ENCODE peak calls at places on chromosomes 5 and 9, in four cellular contexts. I is choroid plexus epithelial cell, P is esophagus squamous epithelium, J is psoas muscle. K is an unnamed sample.

GRCh38 chr5:113705657-113706056 is 192.2 kb downstream of the YTHDC2 start:
- DNase-seq in I (no peak), P (no peak), J (no peak), K (no peak)

GRCh38 chr9:70291446-70291845 is 32.7 kb downstream of the SMC5 start:
- DNase-seq in I (no peak), P (no peak), J (no peak), K (no peak)

GRCh38 chr5:33336911-33337620 is 103.7 kb upstream of the TARS1 start:
- DNase-seq in I (peak), P (no peak), J (no peak), K (no peak)

GRCh38 chr9:20997503-20998076 is 33.9 kb downstream of the HACD4 start:
- DNase-seq in I (no peak), P (no peak), J (no peak), K (no peak)

GRCh38 chr9:127500399-127500798 is 49.1 kb downstream of the LRSAM1 start:
- DNase-seq in I (no peak), P (no peak), J (no peak), K (no peak)

GRCh38 chr5:179486596-179487051 is 63.7 kb upstream of the RUFY1 start:
- DNase-seq in I (peak), P (no peak), J (no peak), K (no peak)

GRCh38 chr5:103475629-103476240 is 86.9 kb downstream of the NUDT12 start:
- DNase-seq in I (peak), P (no peak), J (no peak), K (peak)

GRCh38 chr5:172179032-172179989 is 8.7 kb downstream of the STK10 start:
- DNase-seq in I (peak), P (no peak), J (no peak), K (peak)

GRCh38 chr5:116554764-116555163 is 19.9 kb downstream of the SEMA6A start:
- DNase-seq in I (no peak), P (no peak), J (no peak), K (no peak)

GRCh38 chr9:10265102-10265708 is 347.6 kb downstream of the PTPRD start:
- DNase-seq in I (peak), P (no peak), J (no peak), K (no peak)

DNA sequence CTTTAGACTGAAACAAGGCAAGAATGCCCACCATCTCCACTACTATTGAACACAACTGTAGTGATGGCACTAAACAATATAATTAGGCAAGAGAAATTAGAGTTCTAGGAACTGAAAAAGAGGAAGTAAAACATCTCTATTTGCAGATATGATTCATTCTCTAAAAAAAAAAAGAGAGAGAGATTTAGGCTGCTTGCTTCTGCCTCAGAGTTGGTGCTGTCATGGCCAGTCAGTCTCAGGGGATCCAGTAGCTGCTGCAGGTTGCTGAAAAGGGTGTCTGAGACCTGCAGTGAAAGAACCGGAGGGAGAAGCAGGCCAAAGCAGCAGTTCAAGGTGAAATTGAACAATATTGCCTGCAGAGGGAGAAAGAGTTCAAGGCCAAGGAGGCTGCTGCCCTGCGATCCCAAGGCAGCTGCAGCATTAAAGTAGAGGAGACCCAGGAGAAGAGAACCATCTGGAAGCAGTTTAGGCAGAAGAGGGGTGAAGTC is 72.5 kb downstream of the AP3B1 start:
- DNase-seq in I (peak), P (no peak), J (no peak), K (peak)
- TF ChIP-seq CTCF in I (peak), P (no peak), J (no peak), K (peak)

GRCh38 chr5:139245637-139246335 is 47.6 kb upstream of the SIL1 start:
- DNase-seq in I (peak), P (no peak), J (no peak), K (no peak)
- TF ChIP-seq CTCF in I (no peak), P (no peak), J (no peak), K (no peak)

GRCh38 chr9:107487521-107488399 is 1.8 kb downstream of the KLF4 start:
- DNase-seq in I (peak), P (no peak), J (peak), K (peak)
- TF ChIP-seq CTCF in I (peak), P (peak), J (peak), K (peak)

GRCh38 chr5:132867046-132867451 is 607 bp downstream of the UQCRQ start:
- DNase-seq in I (no peak), P (no peak), J (no peak), K (no peak)
- TF ChIP-seq CTCF in I (no peak), P (no peak), J (no peak), K (no peak)

GRCh38 chr9:92962846-92963245 is 15.5 kb downstream of the FGD3 start:
- DNase-seq in I (no peak), P (no peak), J (no peak), K (no peak)

GRCh38 chr9:92960561-92961290 is 13.4 kb downstream of the FGD3 start:
- DNase-seq in I (no peak), P (no peak), J (no peak), K (no peak)

GRCh38 chr9:92962303-92962649 is 15.0 kb downstream of the FGD3 start:
- DNase-seq in I (no peak), P (no peak), J (no peak), K (no peak)

GRCh38 chr9:92963831-92964606 is 16.7 kb downstream of the FGD3 start:
- DNase-seq in I (no peak), P (peak), J (no peak), K (peak)

GRCh38 chr9:92961627-92962302 is 14.4 kb downstream of the FGD3 start:
- DNase-seq in I (no peak), P (no peak), J (no peak), K (no peak)
- TF ChIP-seq CTCF in I (no peak), P (no peak), J (no peak), K (no peak)

DNA sequence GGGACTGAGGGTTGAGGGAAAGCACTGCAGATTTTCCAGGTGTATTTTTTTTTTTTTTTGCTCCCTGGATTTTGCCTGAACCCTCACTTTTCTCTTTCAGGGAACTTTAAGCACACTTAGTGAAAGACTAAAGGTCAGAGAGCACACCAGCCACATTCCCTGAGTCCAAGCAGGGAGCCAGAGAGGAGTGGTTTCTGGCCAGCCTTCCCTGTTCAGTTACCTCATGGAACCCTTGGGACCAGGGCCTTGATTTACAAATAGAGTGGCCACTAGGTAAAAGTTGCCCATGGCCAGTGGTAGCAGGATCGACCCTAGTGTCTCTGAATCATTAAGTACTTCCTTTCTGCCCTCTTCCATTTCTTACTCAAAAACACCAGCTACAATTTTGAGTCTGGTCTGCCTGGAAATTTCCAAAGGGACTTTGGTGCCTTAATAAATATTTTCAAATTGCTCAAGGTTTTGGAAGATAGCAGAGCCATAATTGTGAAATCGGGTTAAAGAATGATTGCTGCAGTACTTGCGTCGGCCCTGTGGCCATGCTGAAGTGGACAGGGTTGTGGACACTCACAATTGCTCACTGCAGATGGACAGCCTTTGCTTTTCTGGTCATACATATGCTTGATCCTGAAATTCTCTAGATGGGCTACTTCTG is 14.5 kb downstream of the PALM2AKAP2 start:
- DNase-seq in I (peak), P (no peak), J (no peak), K (no peak)
- TF ChIP-seq CTCF in I (no peak), P (no peak), J (no peak), K (no peak)

GRCh38 chr9:104177003-104177611 is 83.0 kb downstream of the SMC2 start:
- DNase-seq in I (peak), P (no peak), J (no peak), K (no peak)
- TF ChIP-seq CTCF in I (peak), P (peak), J (peak), K (peak)

K was measured in GM10248.